ENCODE peak calls at places on chromosomes 6 and 20, in five cellular contexts. T is lower lobe of right lung, R is transverse colon, Z is MM.1S, N is HCT116. G is an unnamed sample. For H3K4me1, the result is how much of the 10 kb centered on the place peaks cover.

GRCh38 chr6:108710560-108710959 is 137.7 kb upstream of the ARMC2 start:
- DNase-seq in T (no peak), R (no peak), Z (no peak), N (no peak), G (no peak)

GRCh38 chr6:138403801-138404665 is at the start of gene HEBP2:
- DNase-seq in T (peak), R (peak), Z (peak), N (peak), G (peak)

GRCh38 chr20:52859156-52859887 is 112.8 kb upstream of the TSHZ2 start:
- DNase-seq in T (no peak), R (no peak), Z (no peak), N (no peak), G (peak)

GRCh38 chr20:43963872-43964791 is 49.5 kb downstream of the TOX2 start:
- DNase-seq in T (no peak), R (peak), Z (peak), N (no peak), G (no peak)

GRCh38 chr6:16519265-16520242 is 241.7 kb downstream of the ATXN1 start:
- DNase-seq in T (no peak), R (peak), Z (no peak), N (no peak), G (peak)

GRCh38 chr20:13101276-13101675 is 92.5 kb downstream of the SPTLC3 start:
- DNase-seq in T (no peak), R (no peak), Z (no peak), N (no peak), G (no peak)

GRCh38 chr6:52596371-52597028 is 19.6 kb upstream of the TRAM2 start:
- DNase-seq in T (no peak), R (no peak), Z (no peak), N (no peak), G (no peak)

GRCh38 chr6:82711105-82711829 is 347.6 kb downstream of the TPBG start:
- DNase-seq in T (no peak), R (no peak), Z (no peak), N (no peak), G (no peak)

GRCh38 chr6:42030585-42031506 is 19.5 kb upstream of the TAF8 start:
- DNase-seq in T (no peak), R (no peak), Z (no peak), N (no peak), G (peak)

GRCh38 chr6:79947191-79948173 is at the start of gene ELOVL4:
- DNase-seq in T (peak), R (peak), Z (peak), N (no peak), G (peak)

GRCh38 chr6:90403489-90404381 is 107.1 kb upstream of the BACH2 start:
- DNase-seq in T (no peak), R (no peak), Z (no peak), N (no peak), G (peak)

GRCh38 chr6:13479971-13480434 is 7.4 kb downstream of the GFOD1 start:
- DNase-seq in T (no peak), R (no peak), Z (no peak), N (no peak), G (peak)

GRCh38 chr6:148620579-148621298 is 126.1 kb upstream of the UST start:
- DNase-seq in T (no peak), R (no peak), Z (no peak), N (no peak), G (no peak)

GRCh38 chr20:4550740-4551139 is 171.0 kb upstream of the PRND start:
- DNase-seq in T (no peak), R (no peak), Z (no peak), N (no peak), G (no peak)

GRCh38 chr6:1267057-1267732 is 44.7 kb upstream of the FOXQ1 start:
- DNase-seq in T (no peak), R (no peak), Z (no peak), N (no peak), G (no peak)

DNA sequence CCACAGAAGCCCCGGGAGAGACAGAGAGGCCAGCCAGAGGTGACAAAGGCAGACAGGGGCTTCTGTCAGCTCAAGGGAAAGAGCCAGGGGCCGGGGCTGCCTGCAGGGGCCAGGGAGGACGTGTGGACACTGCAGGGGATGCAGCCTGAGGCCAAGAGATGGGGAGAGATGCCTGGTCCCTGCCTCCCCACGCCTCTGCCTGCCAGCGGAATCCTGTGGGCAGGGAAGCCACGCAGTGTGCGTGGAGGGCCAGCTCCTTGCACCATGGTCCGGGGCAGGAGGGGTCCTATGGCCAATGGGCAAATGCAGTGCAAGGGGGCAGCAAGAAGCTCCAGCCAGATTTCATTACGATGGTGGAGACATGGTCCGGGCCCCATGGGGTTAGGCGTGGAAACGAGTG is 224.9 kb downstream of the CDH4 start:
- DNase-seq in T (no peak), R (no peak), Z (no peak), N (no peak), G (no peak)
- H3K4me1 ChIP-seq in T (under half), R (under half), Z (under half), N (under half), G (under half)

GRCh38 chr6:163761491-163761890 is 347.0 kb downstream of the QKI start:
- DNase-seq in T (no peak), R (no peak), Z (no peak), N (no peak), G (no peak)
- H3K4me1 ChIP-seq in T (under half), R (under half), Z (under half), N (under half), G (under half)

DNA sequence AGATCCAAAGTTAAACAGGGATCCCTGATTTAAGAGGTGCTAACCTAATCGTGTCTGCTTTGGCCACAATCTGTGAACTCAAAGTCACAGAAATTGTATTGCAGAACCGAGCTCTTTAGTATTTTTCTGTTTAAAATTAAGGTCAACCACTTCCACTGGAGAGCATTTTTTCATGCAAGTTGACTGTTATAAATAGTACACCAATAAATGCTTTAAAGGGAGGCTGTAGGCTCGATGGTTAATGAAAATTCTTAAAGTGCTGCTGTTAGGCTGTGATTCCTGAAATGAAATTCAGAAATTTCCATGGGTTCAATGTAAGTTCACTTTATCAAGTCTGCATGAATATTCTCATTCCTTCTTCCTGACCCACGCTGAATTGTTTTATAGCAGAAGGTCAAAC is 92.6 kb upstream of the HDGFL1 start:
- DNase-seq in T (no peak), R (no peak), Z (no peak), N (no peak), G (no peak)
- H3K4me1 ChIP-seq in T (under half), R (under half), Z (under half), N (under half), G (under half)

DNA sequence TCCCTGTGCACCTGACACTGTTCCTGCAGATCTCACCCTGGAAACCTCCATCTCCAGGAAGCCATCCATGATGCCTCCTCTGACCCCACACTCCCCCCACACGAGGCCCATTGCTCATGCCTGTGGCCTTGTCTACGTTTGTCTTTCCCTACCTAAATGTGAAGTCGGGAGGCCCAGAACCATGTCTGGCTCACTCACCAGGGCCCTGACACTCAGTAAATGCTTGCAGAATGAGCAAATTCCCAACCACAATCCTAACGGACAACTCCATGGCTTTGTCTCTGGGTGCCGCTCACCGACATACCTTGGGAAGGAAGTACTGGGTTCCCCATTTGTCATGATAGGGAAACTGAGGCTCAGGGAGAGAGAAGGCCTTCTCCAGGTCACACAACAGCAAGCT is 7.3 kb downstream of the PEDS1 start:
- DNase-seq in T (no peak), R (no peak), Z (no peak), N (no peak), G (no peak)
- H3K4me1 ChIP-seq in T (half or more), R (under half), Z (under half), N (under half), G (under half)

GRCh38 chr20:37296371-37296770 is 6.9 kb downstream of the MANBAL start:
- DNase-seq in T (no peak), R (no peak), Z (no peak), N (no peak), G (no peak)
- H3K4me1 ChIP-seq in T (under half), R (under half), Z (under half), N (under half), G (under half)